ENCODE peak calls at places on chromosomes 11 and 22, in eight cellular contexts. One of them, this sample, is unnamed.
A peak's percentile ranks its signal among the peaks of the same experiment; 100 is the strongest.

GRCh38 chr11:4195909-4196308 is 101.3 kb downstream of the RRM1 start:
- DNase-seq in ovary: no peak
- DNase-seq in ascending aorta: no peak
- DNase-seq in astrocyte: no peak
- DNase-seq in upper lobe of right lung: no peak
- DNase-seq in GM23338: no peak
- DNase-seq in CD8-positive, alpha-beta T cell: no peak
- DNase-seq in lung: no peak
- DNase-seq in this sample: no peak

GRCh38 chr11:2260491-2261364 is 9.7 kb downstream of the ASCL2 start:
- DNase-seq in ovary: no peak
- DNase-seq in ascending aorta: peak; percentile 57
- DNase-seq in astrocyte: no peak
- DNase-seq in upper lobe of right lung: no peak
- DNase-seq in GM23338: no peak
- DNase-seq in CD8-positive, alpha-beta T cell: no peak
- DNase-seq in lung: no peak
- DNase-seq in this sample: no peak

GRCh38 chr11:72577271-72577681 is 96.9 kb downstream of the PDE2A start:
- DNase-seq in ovary: no peak
- DNase-seq in ascending aorta: no peak
- DNase-seq in astrocyte: no peak
- DNase-seq in upper lobe of right lung: peak; percentile 56
- DNase-seq in GM23338: no peak
- DNase-seq in CD8-positive, alpha-beta T cell: no peak
- DNase-seq in lung: no peak
- DNase-seq in this sample: no peak

GRCh38 chr11:34671946-34672345 is 51.1 kb downstream of the EHF start:
- DNase-seq in ovary: no peak
- DNase-seq in ascending aorta: no peak
- DNase-seq in astrocyte: no peak
- DNase-seq in upper lobe of right lung: no peak
- DNase-seq in GM23338: peak; percentile 45
- DNase-seq in CD8-positive, alpha-beta T cell: no peak
- DNase-seq in lung: no peak
- DNase-seq in this sample: no peak

GRCh38 chr11:798093-798713 is at the start of gene SLC25A22:
- DNase-seq in ovary: peak; percentile 86
- DNase-seq in ascending aorta: peak; percentile 83
- DNase-seq in astrocyte: peak; percentile 48
- DNase-seq in upper lobe of right lung: peak; percentile 92
- DNase-seq in GM23338: peak; percentile 90
- DNase-seq in CD8-positive, alpha-beta T cell: peak; percentile 80
- DNase-seq in lung: peak; percentile 79
- DNase-seq in this sample: no peak

GRCh38 chr11:27391336-27392015 is 28.5 kb upstream of the CCDC34 start:
- DNase-seq in ovary: no peak
- DNase-seq in ascending aorta: no peak
- DNase-seq in astrocyte: peak; percentile 36
- DNase-seq in upper lobe of right lung: no peak
- DNase-seq in GM23338: no peak
- DNase-seq in CD8-positive, alpha-beta T cell: no peak
- DNase-seq in lung: no peak
- DNase-seq in this sample: no peak

GRCh38 chr22:47298017-47298820 is 535.8 kb downstream of the TBC1D22A start:
- DNase-seq in ovary: no peak
- DNase-seq in ascending aorta: no peak
- DNase-seq in astrocyte: no peak
- DNase-seq in upper lobe of right lung: no peak
- DNase-seq in GM23338: no peak
- DNase-seq in CD8-positive, alpha-beta T cell: no peak
- DNase-seq in lung: no peak
- DNase-seq in this sample: no peak

GRCh38 chr11:112285918-112286317 is 25.3 kb upstream of the PLET1 start:
- DNase-seq in ovary: no peak
- DNase-seq in ascending aorta: no peak
- DNase-seq in astrocyte: peak; percentile 72
- DNase-seq in upper lobe of right lung: no peak
- DNase-seq in GM23338: peak; percentile 28
- DNase-seq in CD8-positive, alpha-beta T cell: no peak
- DNase-seq in lung: no peak
- DNase-seq in this sample: no peak

GRCh38 chr11:117281159-117281558 is 10.0 kb upstream of the BACE1-AS start:
- DNase-seq in ovary: peak; percentile 34
- DNase-seq in ascending aorta: no peak
- DNase-seq in astrocyte: peak; percentile 99
- DNase-seq in upper lobe of right lung: no peak
- DNase-seq in GM23338: no peak
- DNase-seq in CD8-positive, alpha-beta T cell: no peak
- DNase-seq in lung: no peak
- DNase-seq in this sample: peak; percentile 89

GRCh38 chr11:35398881-35399280 is 20.5 kb downstream of the SLC1A2 start:
- DNase-seq in ovary: no peak
- DNase-seq in ascending aorta: no peak
- DNase-seq in astrocyte: no peak
- DNase-seq in upper lobe of right lung: no peak
- DNase-seq in GM23338: no peak
- DNase-seq in CD8-positive, alpha-beta T cell: no peak
- DNase-seq in lung: no peak
- DNase-seq in this sample: no peak

GRCh38 chr11:62497132-62497915 is 49.3 kb downstream of the AHNAK start:
- DNase-seq in ovary: no peak
- DNase-seq in ascending aorta: no peak
- DNase-seq in astrocyte: peak; percentile 75
- DNase-seq in upper lobe of right lung: no peak
- DNase-seq in GM23338: peak; percentile 78
- DNase-seq in CD8-positive, alpha-beta T cell: no peak
- DNase-seq in lung: no peak
- DNase-seq in this sample: no peak

GRCh38 chr22:45444168-45444567 is 30.7 kb downstream of the RIBC2 start:
- DNase-seq in ovary: no peak
- DNase-seq in ascending aorta: no peak
- DNase-seq in astrocyte: peak; percentile 44
- DNase-seq in upper lobe of right lung: no peak
- DNase-seq in GM23338: no peak
- DNase-seq in CD8-positive, alpha-beta T cell: no peak
- DNase-seq in lung: no peak
- DNase-seq in this sample: no peak
- H3K27ac ChIP-seq in ovary: no peak overlapping the region
- H3K27ac ChIP-seq in ascending aorta: no peak overlapping the region
- H3K27ac ChIP-seq in astrocyte: no peak overlapping the region
- H3K27ac ChIP-seq in upper lobe of right lung: no peak overlapping the region
- H3K27ac ChIP-seq in GM23338: no peak overlapping the region
- H3K27ac ChIP-seq in CD8-positive, alpha-beta T cell: no peak overlapping the region
- H3K27ac ChIP-seq in lung: no peak overlapping the region
- H3K27ac ChIP-seq in this sample: peak overlapping the region; percentile 25

GRCh38 chr11:30131535-30131934 is 99.3 kb upstream of the FSHB start:
- DNase-seq in ovary: no peak
- DNase-seq in ascending aorta: no peak
- DNase-seq in astrocyte: no peak
- DNase-seq in upper lobe of right lung: no peak
- DNase-seq in GM23338: no peak
- DNase-seq in CD8-positive, alpha-beta T cell: no peak
- DNase-seq in lung: no peak
- DNase-seq in this sample: no peak
- TF ChIP-seq CTCF in ovary: no peak
- TF ChIP-seq CTCF in ascending aorta: no peak
- TF ChIP-seq CTCF in astrocyte: peak; percentile 10
- TF ChIP-seq CTCF in upper lobe of right lung: no peak
- TF ChIP-seq CTCF in GM23338: peak; percentile 27
- TF ChIP-seq CTCF in CD8-positive, alpha-beta T cell: no peak
- TF ChIP-seq CTCF in lung: no peak
- TF ChIP-seq CTCF in this sample: no peak

GRCh38 chr11:9230291-9230690 is 34.9 kb downstream of the DENND5A start:
- DNase-seq in ovary: no peak
- DNase-seq in ascending aorta: no peak
- DNase-seq in astrocyte: no peak
- DNase-seq in upper lobe of right lung: no peak
- DNase-seq in GM23338: no peak
- DNase-seq in CD8-positive, alpha-beta T cell: no peak
- DNase-seq in lung: no peak
- DNase-seq in this sample: no peak

GRCh38 chr11:9228086-9228485 is 37.1 kb downstream of the DENND5A start:
- DNase-seq in ovary: no peak
- DNase-seq in ascending aorta: no peak
- DNase-seq in astrocyte: no peak
- DNase-seq in upper lobe of right lung: no peak
- DNase-seq in GM23338: peak; percentile 30
- DNase-seq in CD8-positive, alpha-beta T cell: no peak
- DNase-seq in lung: no peak
- DNase-seq in this sample: no peak

GRCh38 chr11:9226514-9226913 is 38.6 kb downstream of the DENND5A start:
- DNase-seq in ovary: no peak
- DNase-seq in ascending aorta: no peak
- DNase-seq in astrocyte: no peak
- DNase-seq in upper lobe of right lung: no peak
- DNase-seq in GM23338: no peak
- DNase-seq in CD8-positive, alpha-beta T cell: no peak
- DNase-seq in lung: no peak
- DNase-seq in this sample: no peak

GRCh38 chr11:9222654-9223053 is 42.5 kb downstream of the DENND5A start:
- DNase-seq in ovary: no peak
- DNase-seq in ascending aorta: no peak
- DNase-seq in astrocyte: no peak
- DNase-seq in upper lobe of right lung: no peak
- DNase-seq in GM23338: no peak
- DNase-seq in CD8-positive, alpha-beta T cell: no peak
- DNase-seq in lung: no peak
- DNase-seq in this sample: no peak

DNA sequence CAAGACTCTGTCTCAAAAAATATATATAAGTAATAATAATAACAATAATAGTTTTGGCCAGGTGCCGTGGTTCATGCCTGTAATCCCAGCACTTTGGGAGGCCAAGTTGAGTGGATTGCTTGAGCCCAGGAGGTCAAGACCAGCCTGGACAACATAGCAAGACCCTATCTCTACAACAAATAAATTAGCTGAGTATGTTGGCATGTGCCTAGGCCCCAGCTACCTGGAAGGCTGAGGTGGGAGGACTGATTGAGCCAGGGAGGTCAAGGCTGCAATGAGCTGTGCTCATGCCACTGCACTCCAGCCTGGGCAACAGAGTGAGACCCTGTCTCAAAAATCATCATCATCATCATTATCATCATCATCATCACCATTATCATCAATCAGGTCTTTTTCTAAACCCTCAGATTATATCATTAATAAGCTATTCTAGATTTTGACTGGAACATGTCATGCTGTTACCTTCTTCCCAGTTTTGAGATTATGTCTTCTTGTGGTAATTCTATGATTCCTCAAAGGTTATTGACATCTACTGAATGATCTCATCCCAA is 39.3 kb downstream of the DENND5A start:
- DNase-seq in ovary: no peak
- DNase-seq in ascending aorta: no peak
- DNase-seq in astrocyte: no peak
- DNase-seq in upper lobe of right lung: no peak
- DNase-seq in GM23338: no peak
- DNase-seq in CD8-positive, alpha-beta T cell: no peak
- DNase-seq in lung: no peak
- DNase-seq in this sample: no peak
- H3K4me3 ChIP-seq in ovary: no peak overlapping the region
- H3K4me3 ChIP-seq in ascending aorta: no peak overlapping the region
- H3K4me3 ChIP-seq in astrocyte: no peak overlapping the region
- H3K4me3 ChIP-seq in upper lobe of right lung: no peak overlapping the region
- H3K4me3 ChIP-seq in GM23338: no peak overlapping the region
- H3K4me3 ChIP-seq in CD8-positive, alpha-beta T cell: no peak overlapping the region
- H3K4me3 ChIP-seq in lung: no peak overlapping the region
- H3K4me3 ChIP-seq in this sample: no peak overlapping the region

GRCh38 chr22:24803064-24803542 is 2.9 kb upstream of the SGSM1 start:
- DNase-seq in ovary: peak; percentile 45
- DNase-seq in ascending aorta: peak; percentile 74
- DNase-seq in astrocyte: no peak
- DNase-seq in upper lobe of right lung: peak; percentile 71
- DNase-seq in GM23338: peak; percentile 95
- DNase-seq in CD8-positive, alpha-beta T cell: peak; percentile 31
- DNase-seq in lung: peak; percentile 60
- DNase-seq in this sample: no peak
- H3K27ac ChIP-seq in ovary: no peak overlapping the region
- H3K27ac ChIP-seq in ascending aorta: no peak overlapping the region
- H3K27ac ChIP-seq in astrocyte: no peak overlapping the region
- H3K27ac ChIP-seq in upper lobe of right lung: no peak overlapping the region
- H3K27ac ChIP-seq in GM23338: no peak overlapping the region
- H3K27ac ChIP-seq in CD8-positive, alpha-beta T cell: no peak overlapping the region
- H3K27ac ChIP-seq in lung: no peak overlapping the region
- H3K27ac ChIP-seq in this sample: no peak overlapping the region

GRCh38 chr22:30665266-30665665 is 2.4 kb downstream of the DUSP18 start:
- DNase-seq in ovary: no peak
- DNase-seq in ascending aorta: no peak
- DNase-seq in astrocyte: no peak
- DNase-seq in upper lobe of right lung: no peak
- DNase-seq in GM23338: no peak
- DNase-seq in CD8-positive, alpha-beta T cell: no peak
- DNase-seq in lung: no peak
- DNase-seq in this sample: no peak

GRCh38 chr22:30665786-30666185 is 1.9 kb downstream of the DUSP18 start:
- DNase-seq in ovary: no peak
- DNase-seq in ascending aorta: no peak
- DNase-seq in astrocyte: no peak
- DNase-seq in upper lobe of right lung: no peak
- DNase-seq in GM23338: no peak
- DNase-seq in CD8-positive, alpha-beta T cell: no peak
- DNase-seq in lung: no peak
- DNase-seq in this sample: no peak

GRCh38 chr22:30668306-30668655 is 606 bp upstream of the DUSP18 start:
- DNase-seq in ovary: no peak
- DNase-seq in ascending aorta: no peak
- DNase-seq in astrocyte: no peak
- DNase-seq in upper lobe of right lung: no peak
- DNase-seq in GM23338: no peak
- DNase-seq in CD8-positive, alpha-beta T cell: no peak
- DNase-seq in lung: no peak
- DNase-seq in this sample: no peak

GRCh38 chr22:30667092-30667485 is 586 bp downstream of the DUSP18 start:
- DNase-seq in ovary: no peak
- DNase-seq in ascending aorta: no peak
- DNase-seq in astrocyte: no peak
- DNase-seq in upper lobe of right lung: no peak
- DNase-seq in GM23338: no peak
- DNase-seq in CD8-positive, alpha-beta T cell: no peak
- DNase-seq in lung: no peak
- DNase-seq in this sample: no peak

GRCh38 chr22:30667486-30668305 is at the start of gene DUSP18:
- DNase-seq in ovary: peak; percentile 98
- DNase-seq in ascending aorta: peak; percentile 96
- DNase-seq in astrocyte: peak; percentile 70
- DNase-seq in upper lobe of right lung: peak; percentile 97
- DNase-seq in GM23338: peak; percentile 97
- DNase-seq in CD8-positive, alpha-beta T cell: peak; percentile 95
- DNase-seq in lung: peak; percentile 95
- DNase-seq in this sample: peak; percentile 59
- TF ChIP-seq CTCF in ovary: peak; percentile 37
- TF ChIP-seq CTCF in ascending aorta: no peak
- TF ChIP-seq CTCF in astrocyte: no peak
- TF ChIP-seq CTCF in upper lobe of right lung: peak; percentile 55
- TF ChIP-seq CTCF in GM23338: peak; percentile 47
- TF ChIP-seq CTCF in CD8-positive, alpha-beta T cell: no peak
- TF ChIP-seq CTCF in lung: no peak
- TF ChIP-seq CTCF in this sample: peak; percentile 36

GRCh38 chr22:21754523-21755128 is 19.0 kb upstream of the YPEL1 start:
- DNase-seq in ovary: peak; percentile 59
- DNase-seq in ascending aorta: no peak
- DNase-seq in astrocyte: no peak
- DNase-seq in upper lobe of right lung: no peak
- DNase-seq in GM23338: no peak
- DNase-seq in CD8-positive, alpha-beta T cell: no peak
- DNase-seq in lung: no peak
- DNase-seq in this sample: no peak
- H3K4me3 ChIP-seq in ovary: no peak overlapping the region
- H3K4me3 ChIP-seq in ascending aorta: peak overlapping the region; percentile 33
- H3K4me3 ChIP-seq in astrocyte: no peak overlapping the region
- H3K4me3 ChIP-seq in upper lobe of right lung: no peak overlapping the region
- H3K4me3 ChIP-seq in GM23338: no peak overlapping the region
- H3K4me3 ChIP-seq in CD8-positive, alpha-beta T cell: no peak overlapping the region
- H3K4me3 ChIP-seq in lung: no peak overlapping the region
- H3K4me3 ChIP-seq in this sample: no peak overlapping the region

GRCh38 chr22:17157714-17158113 is 1.4 kb downstream of the HDHD5 start:
- DNase-seq in ovary: no peak
- DNase-seq in ascending aorta: no peak
- DNase-seq in astrocyte: no peak
- DNase-seq in upper lobe of right lung: no peak
- DNase-seq in GM23338: no peak
- DNase-seq in CD8-positive, alpha-beta T cell: no peak
- DNase-seq in lung: no peak
- DNase-seq in this sample: no peak
- H3K27ac ChIP-seq in ovary: no peak overlapping the region
- H3K27ac ChIP-seq in ascending aorta: no peak overlapping the region
- H3K27ac ChIP-seq in astrocyte: no peak overlapping the region
- H3K27ac ChIP-seq in upper lobe of right lung: no peak overlapping the region
- H3K27ac ChIP-seq in GM23338: no peak overlapping the region
- H3K27ac ChIP-seq in CD8-positive, alpha-beta T cell: no peak overlapping the region
- H3K27ac ChIP-seq in lung: no peak overlapping the region
- H3K27ac ChIP-seq in this sample: no peak overlapping the region